ENCODE peak calls at places on chromosomes 5 and 9, in five cellular contexts. F is fibroblast of pulmonary artery; J is T follicular helper cell; D is activated CD8-positive, alpha-beta memory T cell treated with anti-CD3 and anti-CD28 coated beads, Interleukin-2, amount 50 U/mL, for 48 hours; N is H7. A is an unnamed sample.

GRCh38 chr5:135245521-135246499 is 153.2 kb downstream of the MACROH2A1 start:
- DNase-seq in N (no peak), J (no peak), D (peak), F (peak), A (no peak)

GRCh38 chr5:74312746-74313145 is 327.8 kb downstream of the ENC1 start:
- DNase-seq in J (no peak), D (no peak), F (no peak), N (no peak), A (no peak)

GRCh38 chr5:14521748-14522147 is 59.8 kb upstream of the OTULINL start:
- DNase-seq in J (no peak), N (no peak), D (no peak), F (no peak), A (no peak)

GRCh38 chr9:114925039-114925438 is 5.4 kb downstream of the TNFSF8 start:
- DNase-seq in D (no peak), F (no peak), J (no peak), N (no peak), A (no peak)

GRCh38 chr9:98569491-98569890 is 139.2 kb downstream of the GABBR2 start:
- DNase-seq in D (no peak), F (no peak), N (no peak), J (no peak), A (no peak)

GRCh38 chr9:70478963-70479641 is 64.6 kb upstream of the KLF9 start:
- DNase-seq in D (no peak), J (no peak), N (no peak), F (peak), A (no peak)

GRCh38 chr9:73152445-73152844 is 780 bp downstream of the ANXA1 start:
- DNase-seq in N (no peak), D (no peak), J (no peak), F (peak), A (no peak)

GRCh38 chr5:134489227-134489944 is 36.1 kb upstream of the JADE2 start:
- DNase-seq in N (no peak), D (peak), J (no peak), F (no peak), A (no peak)

GRCh38 chr5:80204808-80205614 is 50.8 kb downstream of the SERINC5 start:
- DNase-seq in F (peak), D (no peak), N (no peak), J (no peak), A (no peak)

GRCh38 chr5:56540266-56540665 is 275.1 kb upstream of the MAP3K1 start:
- DNase-seq in D (no peak), N (no peak), J (no peak), F (no peak), A (no peak)

GRCh38 chr9:2676466-2676865 is 40.8 kb upstream of the KCNV2 start:
- DNase-seq in D (no peak), F (no peak), J (no peak), N (no peak), A (no peak)

GRCh38 chr5:179242676-179243075 is 102.6 kb downstream of the ADAMTS2 start:
- DNase-seq in J (no peak), N (peak), F (no peak), D (no peak), A (peak)

GRCh38 chr9:89023788-89024187 is 32.5 kb downstream of the S1PR3 start:
- DNase-seq in F (no peak), D (no peak), N (no peak), J (no peak), A (no peak)

GRCh38 chr9:99181206-99181605 is 40.5 kb downstream of the ALG2 start:
- DNase-seq in D (no peak), F (no peak), N (no peak), J (no peak), A (no peak)

GRCh38 chr5:4205408-4205807 is 609.8 kb downstream of the IRX1 start:
- DNase-seq in D (no peak), J (no peak), F (peak), N (no peak), A (no peak)

GRCh38 chr5:139666551-139666950 is 18.4 kb downstream of the CXXC5 start:
- DNase-seq in F (no peak), D (no peak), N (no peak), J (no peak), A (no peak)

GRCh38 chr5:109407913-109408312 is 1.9 kb downstream of the PJA2 start:
- DNase-seq in J (no peak), N (no peak), F (no peak), D (no peak), A (no peak)

GRCh38 chr5:72018158-72018803 is 89.0 kb upstream of the MAP1B start:
- DNase-seq in F (peak), D (peak), J (peak), N (peak), A (no peak)

GRCh38 chr5:156444737-156445136 is 117.8 kb downstream of the SGCD start:
- DNase-seq in J (no peak), F (no peak), N (no peak), D (no peak), A (no peak)

GRCh38 chr5:57094753-57095683 is 78.8 kb upstream of the GPBP1 start:
- DNase-seq in J (no peak), D (no peak), F (peak), N (no peak), A (no peak)

GRCh38 chr9:89794918-89795317 is 190.1 kb downstream of the GADD45G start:
- DNase-seq in N (no peak), J (no peak), D (no peak), F (no peak), A (no peak)

GRCh38 chr5:179860301-179860700 is 1.7 kb upstream of the MRNIP start:
- DNase-seq in F (no peak), J (no peak), N (peak), D (no peak), A (no peak)

GRCh38 chr9:1457460-1457859 is 407.3 kb downstream of the DMRT2 start:
- DNase-seq in D (no peak), N (no peak), J (no peak), F (no peak), A (no peak)

GRCh38 chr9:107638922-107639321 is 149.4 kb upstream of the KLF4 start:
- DNase-seq in J (no peak), D (no peak), F (peak), N (no peak), A (no peak)

GRCh38 chr5:58898006-58898405 is 315.1 kb downstream of the RAB3C start:
- DNase-seq in F (no peak), N (no peak), D (no peak), J (no peak), A (no peak)

GRCh38 chr9:116900543-116900942 is 213.4 kb downstream of the TRIM32 start:
- DNase-seq in N (peak), D (no peak), F (no peak), J (no peak), A (no peak)

GRCh38 chr5:154714271-154714986 is 40.7 kb upstream of the LARP1 start:
- DNase-seq in J (no peak), F (peak), N (no peak), D (no peak), A (no peak)

GRCh38 chr5:139064613-139065012 is 133.6 kb downstream of the SIL1 start:
- DNase-seq in F (no peak), D (no peak), N (no peak), J (no peak), A (no peak)

GRCh38 chr9:6676254-6676928 is 30.9 kb upstream of the GLDC start:
- DNase-seq in D (no peak), F (no peak), N (no peak), J (no peak), A (no peak)

GRCh38 chr5:151597749-151598148 is 6.6 kb upstream of the FAT2 start:
- DNase-seq in D (no peak), F (no peak), N (no peak), J (no peak), A (no peak)

GRCh38 chr9:93464395-93464794 is 11.0 kb upstream of the FAM120AOS start:
- DNase-seq in D (no peak), N (no peak), F (no peak), J (no peak), A (no peak)

GRCh38 chr9:121498487-121499176 is 1.0 kb downstream of the GGTA1 start:
- DNase-seq in N (peak), D (peak), J (no peak), F (peak), A (peak)

GRCh38 chr5:150411245-150411979 is 1.3 kb downstream of the CD74 start:
- DNase-seq in F (peak), D (no peak), J (peak), N (peak), A (no peak)

GRCh38 chr5:169847519-169847918 is 132.8 kb downstream of the INSYN2B start:
- DNase-seq in F (no peak), N (no peak), J (no peak), D (no peak), A (no peak)

GRCh38 chr9:4538621-4539020 is 48.4 kb downstream of the SLC1A1 start:
- DNase-seq in F (no peak), N (no peak), D (no peak), J (no peak), A (no peak)

GRCh38 chr9:73151653-73152382 is at the start of gene ANXA1:
- DNase-seq in J (peak), D (no peak), N (no peak), F (peak), A (no peak)

GRCh38 chr5:177412603-177413233 is 3.4 kb upstream of the F12 start:
- DNase-seq in F (no peak), N (no peak), D (no peak), J (no peak), A (no peak)

GRCh38 chr5:173290477-173291131 is 37.6 kb downstream of the STC2 start:
- DNase-seq in D (no peak), J (no peak), F (peak), N (no peak), A (no peak)

GRCh38 chr9:120099064-120099463 is 480.9 kb downstream of the CDK5RAP2 start:
- DNase-seq in J (no peak), N (no peak), F (no peak), D (no peak), A (no peak)